ENCODE peak calls at places on chromosomes 5 and 9, in six cellular contexts. P is HCT116, D is HepG2, G is Panc1, Y is A549, M is GM23338. Q is an unnamed sample.

GRCh38 chr5:169080352-169080938 is 220.5 kb downstream of the SLIT3 start:
- DNase-seq in P (no peak), D (no peak), G (no peak), Y (no peak), M (no peak), Q (no peak)

GRCh38 chr9:112971415-112971814 is 40.6 kb downstream of the ZNF883 start:
- DNase-seq in P (peak; percentile 29), D (peak; percentile 5), G (no peak), Y (peak; percentile 25), M (peak; percentile 75), Q (no peak)

GRCh38 chr5:102796014-102796413 is 40.9 kb downstream of the PAM start:
- DNase-seq in P (no peak), D (peak; percentile 76), G (no peak), Y (no peak), M (no peak), Q (no peak)

GRCh38 chr5:129459485-129460120 is 495 bp upstream of the ADAMTS19 start:
- DNase-seq in P (no peak), D (no peak), G (no peak), Y (peak; percentile 5), M (peak; percentile 86), Q (no peak)

GRCh38 chr9:23754551-23754950 is 71.5 kb downstream of the ELAVL2 start:
- DNase-seq in P (no peak), D (no peak), G (no peak), Y (no peak), M (no peak), Q (no peak)

GRCh38 chr9:21513431-21513830 is 31.3 kb upstream of the IFNE start:
- DNase-seq in P (no peak), D (no peak), G (no peak), Y (no peak), M (no peak), Q (no peak)

GRCh38 chr9:132997591-132997990 is 19.1 kb downstream of the GFI1B start:
- DNase-seq in P (no peak), D (peak; percentile 93), G (no peak), Y (no peak), M (no peak), Q (no peak)

GRCh38 chr9:98092633-98092971 is 26.4 kb downstream of the TRIM14 start:
- DNase-seq in P (no peak), D (no peak), G (no peak), Y (no peak), M (no peak), Q (peak; percentile 59)

GRCh38 chr9:715743-716400 is 125.6 kb upstream of the DMRT1 start:
- DNase-seq in P (no peak), D (peak; percentile 53), G (no peak), Y (no peak), M (no peak), Q (no peak)

GRCh38 chr9:133113928-133114351 is 7.1 kb downstream of the RALGDS start:
- DNase-seq in P (no peak), D (no peak), G (no peak), Y (no peak), M (no peak), Q (peak; percentile 51)

GRCh38 chr5:141877478-141878185 is 578 bp downstream of the PCDH1 start:
- DNase-seq in P (no peak), D (no peak), G (no peak), Y (peak; percentile 36), M (no peak), Q (no peak)

GRCh38 chr5:88883059-88883565 is at the start of gene MEF2C:
- DNase-seq in P (peak; percentile 56), D (no peak), G (no peak), Y (peak; percentile 4), M (peak; percentile 59), Q (no peak)

GRCh38 chr5:73387630-73388370 is 60.8 kb downstream of the FOXD1 start:
- DNase-seq in P (no peak), D (no peak), G (no peak), Y (no peak), M (no peak), Q (no peak)

GRCh38 chr5:129696636-129697035 is 51.3 kb upstream of the MINAR2 start:
- DNase-seq in P (no peak), D (no peak), G (no peak), Y (no peak), M (peak; percentile 8), Q (no peak)

GRCh38 chr9:79134654-79135053 is 437.1 kb upstream of the TLE4 start:
- DNase-seq in P (peak; percentile 12), D (no peak), G (no peak), Y (peak; percentile 23), M (peak; percentile 81), Q (no peak)

GRCh38 chr5:152107225-152107624 is 182.6 kb upstream of the GLRA1 start:
- DNase-seq in P (no peak), D (no peak), G (no peak), Y (no peak), M (no peak), Q (no peak)

GRCh38 chr5:137205237-137205636 is 293.9 kb downstream of the SPOCK1 start:
- DNase-seq in P (no peak), D (no peak), G (no peak), Y (no peak), M (no peak), Q (no peak)

GRCh38 chr5:11925701-11926100 is 21.5 kb upstream of the CTNND2 start:
- DNase-seq in P (no peak), D (no peak), G (no peak), Y (no peak), M (no peak), Q (no peak)

GRCh38 chr5:138468966-138469539 is 3.8 kb downstream of the EGR1 start:
- DNase-seq in P (peak; percentile 78), D (no peak), G (no peak), Y (no peak), M (no peak), Q (no peak)

GRCh38 chr5:82331557-82331956 is 53.4 kb upstream of the RPS23 start:
- DNase-seq in P (no peak), D (no peak), G (no peak), Y (no peak), M (peak; percentile 20), Q (no peak)

GRCh38 chr9:120383999-120384924 is 195.7 kb downstream of the CDK5RAP2 start:
- DNase-seq in P (no peak), D (peak; percentile 93), G (no peak), Y (no peak), M (peak; percentile 11), Q (no peak)

GRCh38 chr9:113617550-113617949 is 154.0 kb downstream of the RGS3 start:
- DNase-seq in P (no peak), D (no peak), G (no peak), Y (no peak), M (no peak), Q (no peak)

GRCh38 chr5:91212336-91213092 is 170.6 kb downstream of the ARRDC3 start:
- DNase-seq in P (no peak), D (no peak), G (no peak), Y (peak; percentile 29), M (no peak), Q (no peak)

GRCh38 chr5:41748631-41749030 is 121.6 kb downstream of the OXCT1 start:
- DNase-seq in P (peak; percentile 41), D (no peak), G (no peak), Y (no peak), M (no peak), Q (no peak)

GRCh38 chr9:105507096-105507495 is 50.8 kb upstream of the FKTN start:
- DNase-seq in P (no peak), D (peak; percentile 84), G (no peak), Y (no peak), M (no peak), Q (no peak)

GRCh38 chr5:69238760-69239251 is 4.1 kb downstream of the CDK7 start:
- DNase-seq in P (peak; percentile 71), D (no peak), G (peak; percentile 69), Y (peak; percentile 26), M (no peak), Q (no peak)

GRCh38 chr9:74497750-74498615 is 848 bp downstream of the RORB start:
- DNase-seq in P (no peak), D (no peak), G (no peak), Y (peak; percentile 37), M (peak; percentile 72), Q (no peak)

GRCh38 chr9:113220467-113221002 is 542 bp downstream of the FKBP15 start:
- DNase-seq in P (no peak), D (no peak), G (no peak), Y (no peak), M (no peak), Q (no peak)

GRCh38 chr5:90386099-90386710 is 23.4 kb downstream of the CETN3 start:
- DNase-seq in P (peak; percentile 21), D (peak; percentile 24), G (no peak), Y (peak; percentile 26), M (peak; percentile 57), Q (no peak)

GRCh38 chr5:123720955-123721354 is 209.0 kb downstream of the CSNK1G3 start:
- DNase-seq in P (no peak), D (no peak), G (no peak), Y (no peak), M (no peak), Q (no peak)

GRCh38 chr9:134611046-134611445 is 30.6 kb upstream of the COL5A1 start:
- DNase-seq in P (no peak), D (no peak), G (no peak), Y (no peak), M (no peak), Q (no peak)

GRCh38 chr9:125241000-125241862 is at the start of gene HSPA5:
- DNase-seq in P (peak; percentile 99), D (peak; percentile 99), G (peak; percentile 97), Y (peak; percentile 99), M (peak; percentile 100), Q (peak; percentile 98)

GRCh38 chr9:125243792-125244260 is 2.7 kb upstream of the HSPA5 start:
- DNase-seq in P (no peak), D (no peak), G (no peak), Y (no peak), M (no peak), Q (no peak)

GRCh38 chr9:125239631-125240597 is 1.2 kb downstream of the HSPA5 start:
- DNase-seq in P (no peak), D (no peak), G (no peak), Y (no peak), M (no peak), Q (no peak)

GRCh38 chr9:125240649-125240999 is 519 bp downstream of the HSPA5 start:
- DNase-seq in P (no peak), D (peak; percentile 19), G (no peak), Y (peak; percentile 52), M (peak; percentile 36), Q (no peak)

GRCh38 chr9:125241863-125242739 is 958 bp upstream of the HSPA5 start:
- DNase-seq in P (no peak), D (no peak), G (no peak), Y (peak; percentile 58), M (no peak), Q (no peak)
- TF ChIP-seq REST in P (no peak), D (no peak), G (no peak), Y (no peak), M (no peak), Q (no peak)

GRCh38 chr9:128218518-128219389 is 15.6 kb downstream of the DNM1 start:
- DNase-seq in P (peak; percentile 98), D (peak; percentile 62), G (peak; percentile 59), Y (peak; percentile 97), M (peak; percentile 99), Q (peak; percentile 98)
- TF ChIP-seq REST in P (no peak), D (peak; percentile 89), G (peak; percentile 89), Y (peak; percentile 90), M (peak; percentile 81), Q (peak; percentile 90)

GRCh38 chr5:135266975-135267374 is 132.1 kb downstream of the MACROH2A1 start:
- DNase-seq in P (no peak), D (no peak), G (no peak), Y (no peak), M (no peak), Q (no peak)
- TF ChIP-seq REST in P (no peak), D (no peak), G (no peak), Y (no peak), M (no peak), Q (no peak)

GRCh38 chr5:52822437-52822836 is 34.7 kb downstream of the ITGA1 start:
- DNase-seq in P (no peak), D (no peak), G (no peak), Y (no peak), M (no peak), Q (no peak)
- TF ChIP-seq REST in P (no peak), D (no peak), G (no peak), Y (no peak), M (no peak), Q (no peak)